ENCODE peak calls at places on chromosomes 11 and 22, in ten cellular contexts. K is HFF-Myc, B is HCT116, T is colonic mucosa, W is GM12865, V is fibroblast of lung, A is IMR-90, Y is dorsolateral prefrontal cortex, J is lower leg skin, Q is tibial artery. C is an unnamed sample.

GRCh38 chr22:46738961-46739870 is 1.2 kb upstream of the CERK start:
- DNase-seq in Y (peak), J (peak), T (peak), B (peak), A (peak), V (peak), Q (peak), K (no peak), W (peak), C (no peak)

GRCh38 chr22:30871391-30872281 is 96.9 kb downstream of the MORC2 start:
- DNase-seq in A (no peak), Y (peak), T (no peak), Q (peak), B (no peak), W (no peak), K (no peak), V (no peak), J (peak), C (no peak)

GRCh38 chr11:123176785-123177184 is 18.3 kb downstream of the CLMP start:
- DNase-seq in T (no peak), J (peak), V (no peak), K (no peak), B (no peak), Y (no peak), A (no peak), Q (no peak), W (peak), C (no peak)

GRCh38 chr22:19178065-19178658 is 374 bp downstream of the SLC25A1 start:
- DNase-seq in V (peak), W (no peak), B (no peak), Y (peak), Q (no peak), T (peak), J (no peak), K (no peak), A (peak), C (peak)

GRCh38 chr11:22830082-22830414 is 447 bp upstream of the SVIP start:
- DNase-seq in A (no peak), J (no peak), Y (no peak), Q (no peak), T (no peak), W (no peak), K (no peak), V (no peak), B (no peak), C (no peak)

GRCh38 chr11:67254768-67255167 is 11.5 kb upstream of the GRK2 start:
- DNase-seq in W (peak), A (no peak), J (peak), Y (no peak), V (no peak), K (no peak), T (no peak), B (no peak), Q (no peak), C (no peak)

GRCh38 chr11:123382555-123383074 is 47.5 kb upstream of the GRAMD1B start:
- DNase-seq in T (no peak), Q (no peak), B (no peak), Y (no peak), J (no peak), W (peak), K (no peak), A (no peak), V (no peak), C (no peak)

GRCh38 chr11:64339754-64340408 is at the start of gene CCDC88B:
- DNase-seq in Q (peak), A (no peak), J (peak), V (no peak), K (no peak), W (peak), B (no peak), T (peak), Y (no peak), C (peak)

GRCh38 chr11:10693509-10694071 is at the start of gene IRAG1:
- DNase-seq in A (peak), T (peak), Q (peak), K (no peak), W (no peak), J (no peak), V (peak), B (no peak), Y (no peak), C (no peak)

GRCh38 chr22:27086080-27086479 is 428.7 kb downstream of the MIAT start:
- DNase-seq in J (no peak), K (no peak), A (no peak), T (no peak), W (no peak), Q (no peak), Y (no peak), V (no peak), B (no peak), C (no peak)
- TF ChIP-seq CTCF in J (no peak), K (no peak), A (no peak), T (no peak), W (no peak), Q (no peak), Y (no peak), V (no peak), B (no peak), C (no peak)

DNA sequence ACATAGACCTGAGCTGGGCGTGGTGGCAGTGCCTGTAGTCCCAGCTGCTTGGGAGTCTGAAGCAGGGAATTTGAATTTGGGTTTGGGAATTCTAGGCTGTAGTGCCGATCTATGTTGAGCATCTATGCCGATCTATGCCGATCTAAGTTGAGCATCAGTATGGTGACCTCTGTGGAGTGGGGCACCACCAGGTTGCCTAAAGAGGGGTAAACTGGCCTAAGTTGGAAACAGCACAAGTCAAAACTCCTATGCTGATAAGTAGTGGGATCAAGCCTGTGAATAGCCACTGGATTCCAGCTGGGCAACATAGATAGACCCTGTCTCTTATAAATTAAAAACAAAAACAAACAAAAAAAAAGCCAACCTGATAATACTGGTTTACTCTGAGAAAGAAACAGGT is 7.4 kb downstream of the WEE1 start:
- DNase-seq in J (no peak), V (no peak), Q (no peak), B (no peak), K (no peak), Y (no peak), A (no peak), W (no peak), T (no peak), C (no peak)
- TF ChIP-seq CTCF in J (no peak), V (no peak), Q (no peak), B (no peak), K (no peak), Y (no peak), A (no peak), W (no peak), T (no peak), C (no peak)

GRCh38 chr11:135074397-135074998 is 662.5 kb upstream of the B3GAT1 start:
- DNase-seq in J (no peak), Y (no peak), Q (no peak), B (no peak), W (no peak), T (no peak), K (no peak), A (no peak), V (no peak), C (no peak)
- TF ChIP-seq CTCF in J (no peak), Y (no peak), Q (no peak), B (no peak), W (no peak), T (no peak), K (no peak), A (no peak), V (no peak), C (no peak)

DNA sequence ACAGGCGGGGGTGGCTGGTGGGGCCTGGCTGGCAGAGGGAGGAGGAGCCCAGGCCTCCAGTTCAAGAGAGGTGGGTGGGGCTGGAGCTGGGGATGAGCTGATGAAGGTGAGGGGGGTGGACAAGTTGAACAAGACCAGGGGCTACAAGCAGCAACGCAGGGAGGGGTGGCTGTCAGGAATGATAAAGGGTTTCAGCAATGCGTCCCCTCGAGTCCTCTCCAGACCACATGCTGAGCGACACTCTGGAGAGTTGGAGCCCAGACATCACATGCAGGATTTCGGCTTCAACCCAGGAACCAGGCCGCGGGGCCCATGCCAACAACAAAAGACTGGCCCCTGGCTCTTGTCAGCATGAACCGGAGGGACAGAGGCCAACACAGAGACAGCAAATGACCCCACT is 480.3 kb downstream of the BRD1 start:
- DNase-seq in T (no peak), J (no peak), B (no peak), W (no peak), V (no peak), Q (peak), Y (peak), K (no peak), A (no peak), C (no peak)
- TF ChIP-seq CTCF in T (no peak), J (no peak), B (no peak), W (no peak), V (no peak), Q (no peak), Y (no peak), K (no peak), A (no peak), C (no peak)

GRCh38 chr11:103031834-103032233 is 60.1 kb downstream of the DCUN1D5 start:
- DNase-seq in B (no peak), T (no peak), Q (no peak), J (no peak), W (no peak), V (peak), K (no peak), A (peak), Y (no peak), C (no peak)

GRCh38 chr11:103035216-103035615 is 56.7 kb downstream of the DCUN1D5 start:
- DNase-seq in Q (no peak), A (no peak), Y (no peak), V (no peak), J (no peak), K (no peak), W (no peak), B (no peak), T (no peak), C (no peak)

GRCh38 chr11:103035656-103036434 is 56.1 kb downstream of the DCUN1D5 start:
- DNase-seq in W (peak), T (peak), Q (no peak), K (peak), Y (no peak), V (peak), J (no peak), B (peak), A (peak), C (peak)
- TF ChIP-seq CTCF in W (peak), T (peak), Q (peak), K (peak), Y (peak), V (peak), J (no peak), B (peak), A (peak), C (peak)

GRCh38 chr22:43890901-43891331 is 897 bp downstream of the PNPLA5 start:
- DNase-seq in J (no peak), K (no peak), A (peak), Y (no peak), B (no peak), T (no peak), V (no peak), Q (no peak), W (no peak), C (no peak)

GRCh38 chr22:43887391-43887790 is 4.4 kb downstream of the PNPLA5 start:
- DNase-seq in B (no peak), Y (peak), W (no peak), T (no peak), J (no peak), V (no peak), K (no peak), Q (no peak), A (no peak), C (no peak)

GRCh38 chr22:43888740-43889139 is 3.1 kb downstream of the PNPLA5 start:
- DNase-seq in K (no peak), B (no peak), Q (no peak), T (no peak), A (no peak), J (peak), Y (peak), V (no peak), W (no peak), C (no peak)

GRCh38 chr22:43891360-43892182 is at the start of gene PNPLA5:
- DNase-seq in Y (no peak), V (no peak), T (no peak), Q (no peak), K (no peak), B (no peak), W (no peak), A (peak), J (no peak), C (no peak)

GRCh38 chr22:43889366-43890253 is 2.2 kb downstream of the PNPLA5 start:
- DNase-seq in B (no peak), T (no peak), J (no peak), V (peak), W (no peak), K (no peak), Y (peak), A (peak), Q (no peak), C (no peak)
- TF ChIP-seq CTCF in B (peak), T (no peak), J (no peak), V (peak), W (no peak), K (peak), Y (no peak), A (peak), Q (no peak), C (no peak)

GRCh38 chr11:114278342-114279065 is 17.7 kb upstream of the NNMT start:
- DNase-seq in Y (no peak), J (no peak), V (no peak), B (no peak), K (no peak), A (no peak), Q (no peak), T (no peak), W (no peak), C (no peak)

GRCh38 chr11:114279778-114280532 is 16.2 kb upstream of the NNMT start:
- DNase-seq in Y (no peak), W (no peak), A (peak), V (peak), Q (no peak), B (no peak), T (no peak), K (no peak), J (no peak), C (no peak)

GRCh38 chr11:114281388-114281956 is 14.7 kb upstream of the NNMT start:
- DNase-seq in T (no peak), V (no peak), Y (no peak), J (no peak), A (no peak), B (no peak), Q (no peak), K (no peak), W (no peak), C (no peak)

GRCh38 chr11:114282488-114282887 is 13.7 kb upstream of the NNMT start:
- DNase-seq in Q (no peak), W (no peak), B (no peak), V (no peak), J (no peak), T (no peak), Y (no peak), A (no peak), K (no peak), C (no peak)

DNA sequence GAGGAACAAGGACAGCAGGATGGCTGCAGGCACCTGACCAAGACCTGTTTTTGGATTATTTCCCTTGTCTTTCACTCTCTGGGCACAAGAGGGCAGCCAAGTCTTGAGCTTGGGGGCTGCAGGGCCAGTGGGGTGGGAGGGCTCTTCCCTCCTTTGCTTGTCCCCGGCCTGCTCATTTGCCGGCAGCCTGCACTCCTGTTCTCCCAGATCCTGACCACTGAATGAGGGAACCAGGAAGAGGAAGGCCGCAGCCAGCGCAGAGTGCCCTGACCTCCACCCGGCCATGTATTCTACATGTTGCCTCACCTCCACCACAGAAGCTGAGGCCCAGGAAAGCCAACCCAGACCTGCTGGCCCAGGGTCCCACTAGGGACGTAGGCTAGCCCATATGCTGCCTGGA is 15.5 kb upstream of the NNMT start:
- DNase-seq in Y (no peak), W (peak), K (peak), J (peak), Q (peak), T (peak), A (peak), V (peak), B (peak), C (peak)
- TF ChIP-seq CTCF in Y (peak), W (peak), K (peak), J (no peak), Q (peak), T (peak), A (peak), V (peak), B (peak), C (no peak)

DNA sequence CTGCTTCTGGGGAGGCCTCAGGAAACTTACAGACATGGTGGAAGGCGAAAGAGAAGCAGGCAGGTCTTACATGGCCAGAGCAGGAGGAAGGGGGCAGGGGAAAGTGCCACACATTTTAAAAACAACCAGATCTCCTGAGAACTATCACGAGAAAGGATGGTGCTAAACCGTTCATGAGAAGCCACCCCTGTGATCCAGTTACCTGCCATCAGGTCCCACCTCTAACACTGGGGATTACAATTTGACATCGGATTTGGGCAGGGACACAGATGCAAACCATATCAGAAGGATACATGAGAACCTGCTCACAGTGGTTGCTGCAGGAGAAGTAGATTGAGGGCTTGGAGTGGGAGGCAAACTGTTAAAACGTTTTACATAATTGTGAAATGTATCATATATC is 152.2 kb downstream of the ADAMTS15 start:
- DNase-seq in A (no peak), Q (no peak), V (no peak), Y (no peak), B (no peak), K (no peak), J (no peak), W (no peak), T (no peak), C (no peak)
- TF ChIP-seq CTCF in A (no peak), Q (no peak), V (no peak), Y (no peak), B (no peak), K (no peak), J (no peak), W (no peak), T (no peak), C (no peak)

GRCh38 chr11:34839969-34840368 is 76.2 kb downstream of the APIP start:
- DNase-seq in W (no peak), J (no peak), T (no peak), V (no peak), B (no peak), A (no peak), Q (no peak), Y (no peak), K (no peak), C (no peak)

GRCh38 chr11:34833602-34834001 is 82.6 kb downstream of the APIP start:
- DNase-seq in J (no peak), Y (no peak), V (no peak), K (no peak), B (no peak), A (no peak), T (no peak), W (no peak), Q (no peak), C (no peak)

GRCh38 chr11:34840736-34841386 is 75.3 kb downstream of the APIP start:
- DNase-seq in W (peak), Q (no peak), V (no peak), J (no peak), Y (no peak), B (peak), K (peak), T (peak), A (peak), C (peak)

DNA sequence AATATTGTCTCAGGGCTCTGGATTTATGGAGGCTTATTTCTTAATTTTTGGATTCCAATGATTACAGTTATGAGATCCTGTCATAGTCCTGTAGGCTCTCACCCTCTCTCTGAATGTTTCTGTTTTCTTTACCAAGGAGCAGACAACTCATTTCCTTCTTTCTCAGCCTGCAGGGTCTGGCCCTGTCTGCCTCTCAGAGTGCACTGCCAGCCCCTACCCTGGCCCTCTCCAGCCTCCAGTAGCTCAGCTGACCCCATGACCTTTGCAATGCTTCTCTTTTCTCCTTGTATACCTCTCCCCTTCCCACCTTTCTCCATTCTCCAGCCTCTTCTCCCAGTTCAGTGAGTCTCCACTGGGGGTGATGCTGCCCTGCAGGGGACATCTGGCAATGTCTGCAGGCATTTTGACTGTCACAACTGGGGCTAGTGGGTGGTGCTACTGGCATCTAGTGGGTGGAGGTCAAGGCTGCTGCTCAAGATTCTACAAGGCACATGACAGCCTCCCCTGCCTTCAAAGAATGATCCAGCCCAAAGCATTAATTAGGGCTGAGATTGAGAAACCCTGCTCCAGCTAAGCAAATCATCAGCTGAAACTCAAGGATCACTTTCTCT is 78.8 kb downstream of the APIP start:
- DNase-seq in T (no peak), Y (no peak), V (no peak), B (no peak), W (no peak), A (no peak), K (no peak), J (no peak), Q (no peak), C (no peak)
- TF ChIP-seq CTCF in T (no peak), Y (no peak), V (no peak), B (peak), W (no peak), A (no peak), K (no peak), J (no peak), Q (no peak), C (no peak)

GRCh38 chr11:118526688-118527087 is 586 bp upstream of the TTC36 start:
- DNase-seq in Y (no peak), W (no peak), Q (no peak), B (no peak), T (no peak), V (no peak), J (no peak), A (no peak), K (no peak), C (no peak)

GRCh38 chr11:118522571-118523072 is 4.7 kb upstream of the TTC36 start:
- DNase-seq in K (no peak), V (peak), Q (no peak), T (no peak), Y (no peak), A (peak), B (no peak), W (no peak), J (no peak), C (no peak)

GRCh38 chr11:118524757-118525465 is 2.4 kb upstream of the TTC36 start:
- DNase-seq in B (no peak), V (no peak), J (no peak), K (no peak), T (no peak), Y (no peak), W (no peak), Q (no peak), A (no peak), C (no peak)

GRCh38 chr11:118521892-118522311 is 5.4 kb upstream of the TTC36 start:
- DNase-seq in Q (no peak), W (peak), K (no peak), T (no peak), Y (no peak), J (no peak), B (no peak), V (no peak), A (no peak), C (no peak)

DNA sequence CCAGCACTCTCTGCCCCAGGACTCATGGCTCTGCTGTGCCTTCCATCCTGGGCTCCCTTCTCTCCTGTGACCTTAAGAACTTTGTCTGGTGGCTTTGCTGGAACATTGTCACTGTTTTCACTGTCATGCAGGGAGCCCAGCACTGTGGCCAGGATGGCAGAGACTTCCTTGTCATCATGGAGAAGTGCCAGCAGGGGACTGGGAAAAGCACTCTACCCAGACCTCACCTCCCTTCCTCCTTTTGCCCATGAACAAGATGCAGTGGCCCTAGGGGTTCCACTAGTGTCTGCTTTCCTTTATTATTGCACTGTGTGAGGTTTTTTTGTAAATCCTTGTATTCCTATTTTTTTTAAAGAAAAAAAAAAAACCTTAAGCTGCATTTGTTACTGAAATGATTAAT is 2.9 kb upstream of the TTC36 start:
- DNase-seq in K (no peak), B (no peak), V (no peak), T (no peak), W (no peak), J (no peak), A (no peak), Y (no peak), Q (no peak), C (no peak)
- TF ChIP-seq CTCF in K (no peak), B (no peak), V (no peak), T (no peak), W (no peak), J (no peak), A (no peak), Y (no peak), Q (no peak), C (no peak)